ENCODE peak calls at places on chromosome 1, in six cellular contexts. O, K, G, S, J and P are unnamed samples.

GRCh38 chr1:230394134-230394533 is 32.0 kb downstream of the PGBD5 start:
- DNase-seq in O (no peak), K (no peak), G (no peak), S (no peak), J (no peak), P (no peak)

GRCh38 chr1:181038399-181038873 is 4.7 kb downstream of the MR1 start:
- DNase-seq in O (peak), K (peak), G (peak), S (peak), J (no peak), P (peak)

GRCh38 chr1:29777522-29777921 is 541.2 kb downstream of the PTPRU start:
- DNase-seq in O (no peak), K (no peak), G (no peak), S (no peak), J (no peak), P (no peak)

GRCh38 chr1:110787328-110788071 is 85.4 kb upstream of the CD53 start:
- DNase-seq in O (no peak), K (no peak), G (peak), S (no peak), J (no peak), P (no peak)

GRCh38 chr1:204041232-204041767 is 31.6 kb upstream of the SOX13 start:
- DNase-seq in O (peak), K (no peak), G (no peak), S (no peak), J (no peak), P (no peak)

GRCh38 chr1:64908567-64908966 is 57.8 kb downstream of the JAK1 start:
- DNase-seq in O (no peak), K (no peak), G (no peak), S (no peak), J (no peak), P (no peak)

GRCh38 chr1:44281987-44282703 is 68.9 kb downstream of the DMAP1 start:
- DNase-seq in O (no peak), K (no peak), G (no peak), S (no peak), J (no peak), P (no peak)

GRCh38 chr1:119004129-119004527 is 16.0 kb upstream of the TBX15 start:
- DNase-seq in O (no peak), K (no peak), G (no peak), S (no peak), J (no peak), P (no peak)

GRCh38 chr1:25782608-25783201 is 17.3 kb upstream of the SELENON start:
- DNase-seq in O (no peak), K (no peak), G (no peak), S (no peak), J (no peak), P (no peak)

GRCh38 chr1:14593279-14593678 is 5.2 kb upstream of the KAZN start:
- DNase-seq in O (no peak), K (no peak), G (no peak), S (no peak), J (no peak), P (no peak)

GRCh38 chr1:2174348-2175054 is 20.1 kb downstream of the FAAP20 start:
- DNase-seq in O (peak), K (peak), G (no peak), S (peak), J (no peak), P (peak)

GRCh38 chr1:1157914-1158710 is 15.6 kb upstream of the TTLL10 start:
- DNase-seq in O (peak), K (no peak), G (no peak), S (no peak), J (no peak), P (no peak)

GRCh38 chr1:39779821-39780220 is 8.7 kb upstream of the OXCT2 start:
- DNase-seq in O (no peak), K (no peak), G (no peak), S (no peak), J (no peak), P (no peak)

GRCh38 chr1:154329152-154329521 is 3.8 kb downstream of the ATP8B2 start:
- DNase-seq in O (peak), K (no peak), G (no peak), S (no peak), J (no peak), P (no peak)

GRCh38 chr1:180672105-180672504 is 40.3 kb downstream of the XPR1 start:
- DNase-seq in O (peak), K (no peak), G (no peak), S (no peak), J (no peak), P (no peak)

GRCh38 chr1:92961896-92962752 is 862 bp upstream of the DIPK1A start:
- DNase-seq in O (peak), K (peak), G (no peak), S (peak), J (peak), P (peak)

GRCh38 chr1:45135339-45135738 is 71.1 kb downstream of the ZSWIM5 start:
- DNase-seq in O (no peak), K (no peak), G (no peak), S (no peak), J (no peak), P (no peak)

GRCh38 chr1:231093158-231093922 is 53.3 kb upstream of the FAM89A start:
- DNase-seq in O (no peak), K (peak), G (no peak), S (no peak), J (peak), P (no peak)

GRCh38 chr1:171213559-171214454 is 28.7 kb downstream of the FMO2 start:
- DNase-seq in O (no peak), K (no peak), G (no peak), S (no peak), J (no peak), P (no peak)

GRCh38 chr1:175314300-175314699 is 121.7 kb upstream of the KIAA0040 start:
- DNase-seq in O (no peak), K (peak), G (no peak), S (no peak), J (no peak), P (no peak)

GRCh38 chr1:45340816-45341215 is 576 bp upstream of the MUTYH start:
- DNase-seq in O (peak), K (peak), G (no peak), S (no peak), J (no peak), P (no peak)